ENCODE peak calls at places on chromosome 20, in five cellular contexts. P, X, W, Z and S are unnamed samples.
A peak's percentile ranks its signal among the peaks of the same experiment; 100 is the strongest.

GRCh38 chr20:24136659-24137246 is 148.2 kb upstream of the GGTLC1 start:
- DNase-seq in P (no peak), X (no peak), W (no peak), Z (no peak), S (no peak)

GRCh38 chr20:23243791-23244190 is 106.8 kb upstream of the NXT1 start:
- DNase-seq in P (no peak), X (no peak), W (no peak), Z (no peak), S (no peak)

GRCh38 chr20:23152308-23152892 is 66.3 kb upstream of the CD93 start:
- DNase-seq in P (peak; percentile 90), X (peak; percentile 93), W (no peak), Z (peak; percentile 27), S (no peak)

GRCh38 chr20:54625497-54625896 is 150.1 kb downstream of the DOK5 start:
- DNase-seq in P (no peak), X (no peak), W (no peak), Z (no peak), S (no peak)

GRCh38 chr20:58969439-58969838 is 11.6 kb upstream of the NELFCD start:
- DNase-seq in P (no peak), X (no peak), W (no peak), Z (no peak), S (no peak)

GRCh38 chr20:25273541-25274358 is 25.9 kb downstream of the PYGB start:
- DNase-seq in P (no peak), X (no peak), W (no peak), Z (peak; percentile 27), S (no peak)

GRCh38 chr20:16761305-16761829 is 13.2 kb downstream of the OTOR start:
- DNase-seq in P (peak; percentile 77), X (peak; percentile 61), W (peak; percentile 19), Z (peak; percentile 59), S (peak; percentile 74)

GRCh38 chr20:32560989-32561830 is 23.9 kb downstream of the NOL4L start:
- DNase-seq in P (no peak), X (no peak), W (no peak), Z (peak; percentile 62), S (no peak)

GRCh38 chr20:41989039-41989679 is 371.0 kb upstream of the CHD6 start:
- DNase-seq in P (no peak), X (no peak), W (no peak), Z (no peak), S (no peak)

GRCh38 chr20:38228436-38228835 is 32.1 kb downstream of the KIAA1755 start:
- DNase-seq in P (no peak), X (peak; percentile 21), W (no peak), Z (no peak), S (no peak)

GRCh38 chr20:36792422-36792821 is 18.9 kb upstream of the DSN1 start:
- DNase-seq in P (peak; percentile 80), X (peak; percentile 32), W (no peak), Z (no peak), S (peak; percentile 57)

GRCh38 chr20:32465092-32465900 is 107.2 kb downstream of the ASXL1 start:
- DNase-seq in P (peak; percentile 98), X (no peak), W (no peak), Z (no peak), S (no peak)

GRCh38 chr20:22583773-22584629 is at the start of gene FOXA2:
- DNase-seq in P (peak; percentile 93), X (peak; percentile 37), W (no peak), Z (peak; percentile 69), S (no peak)

GRCh38 chr20:35929301-35929700 is 25.0 kb downstream of the SCAND1 start:
- DNase-seq in P (no peak), X (no peak), W (no peak), Z (no peak), S (no peak)

GRCh38 chr20:32752458-32753250 is 9.4 kb upstream of the COMMD7 start:
- DNase-seq in P (no peak), X (peak; percentile 98), W (no peak), Z (no peak), S (no peak)

GRCh38 chr20:478949-479429 is 16.7 kb upstream of the TBC1D20 start:
- DNase-seq in P (peak; percentile 84), X (peak; percentile 67), W (no peak), Z (no peak), S (peak; percentile 41)

GRCh38 chr20:32443386-32443974 is 85.3 kb downstream of the ASXL1 start:
- DNase-seq in P (no peak), X (peak; percentile 18), W (no peak), Z (no peak), S (no peak)

GRCh38 chr20:6008254-6008653 is 45.6 kb downstream of the LRRN4 start:
- DNase-seq in P (peak; percentile 86), X (peak; percentile 26), W (no peak), Z (no peak), S (no peak)

GRCh38 chr20:32638848-32639247 is 34.9 kb downstream of the C20orf203 start:
- DNase-seq in P (no peak), X (no peak), W (no peak), Z (no peak), S (no peak)

GRCh38 chr20:38164069-38164468 is 1.0 kb downstream of the TGM2 start:
- DNase-seq in P (no peak), X (no peak), W (no peak), Z (no peak), S (no peak)

GRCh38 chr20:12605751-12606150 is 403.0 kb upstream of the SPTLC3 start:
- DNase-seq in P (no peak), X (no peak), W (no peak), Z (no peak), S (no peak)

GRCh38 chr20:1286267-1287036 is 20.4 kb downstream of the SNPH start:
- DNase-seq in P (no peak), X (no peak), W (no peak), Z (no peak), S (no peak)

GRCh38 chr20:59598625-59599310 is 5.6 kb upstream of the PHACTR3 start:
- DNase-seq in P (peak; percentile 55), X (peak; percentile 57), W (peak; percentile 8), Z (peak; percentile 65), S (peak; percentile 19)

DNA sequence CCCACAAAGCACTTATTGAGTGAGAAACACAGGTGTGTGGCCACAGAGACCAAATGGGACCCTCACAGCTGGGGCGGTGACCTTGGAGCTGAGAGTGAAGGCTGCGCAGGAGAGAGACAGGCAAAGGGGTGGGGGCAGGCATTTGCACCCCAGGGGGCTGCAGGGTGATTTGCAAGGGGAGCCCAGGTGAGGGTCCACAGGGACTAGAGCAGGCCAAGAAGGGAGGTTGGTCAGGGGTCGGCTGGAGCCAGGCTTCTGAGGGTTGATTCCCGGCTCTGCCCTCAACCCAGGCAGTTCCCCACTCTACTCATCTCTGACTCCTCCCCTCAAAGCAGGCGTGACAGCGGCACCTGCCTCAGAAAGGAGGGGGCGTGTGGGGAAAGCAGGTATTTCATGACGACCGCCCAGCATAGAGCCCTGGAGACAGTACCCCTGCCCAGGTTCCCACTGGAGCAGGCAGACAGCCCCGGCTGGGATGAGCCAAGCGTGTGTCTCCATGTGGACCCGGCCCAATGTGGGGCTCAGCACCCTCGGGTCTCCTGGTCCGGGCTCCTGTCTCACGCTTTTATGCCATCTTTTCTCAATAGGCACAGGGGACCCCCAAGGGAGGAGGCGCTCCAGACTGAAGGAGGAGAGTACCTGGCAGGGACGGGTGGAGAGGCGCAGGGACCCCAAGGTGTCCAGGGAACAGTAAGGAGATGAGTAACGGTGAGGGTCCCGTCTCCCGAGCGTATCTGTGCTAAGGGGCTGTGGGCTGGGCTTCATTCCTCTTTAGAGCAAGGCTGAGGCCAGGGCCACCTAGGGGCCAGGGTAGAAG is 3.1 kb upstream of the MRGBP start:
- DNase-seq in P (no peak), X (no peak), W (no peak), Z (no peak), S (no peak)
- TF ChIP-seq SRF in P (no peak), X (no peak), W (no peak), Z (no peak), S (no peak)

DNA sequence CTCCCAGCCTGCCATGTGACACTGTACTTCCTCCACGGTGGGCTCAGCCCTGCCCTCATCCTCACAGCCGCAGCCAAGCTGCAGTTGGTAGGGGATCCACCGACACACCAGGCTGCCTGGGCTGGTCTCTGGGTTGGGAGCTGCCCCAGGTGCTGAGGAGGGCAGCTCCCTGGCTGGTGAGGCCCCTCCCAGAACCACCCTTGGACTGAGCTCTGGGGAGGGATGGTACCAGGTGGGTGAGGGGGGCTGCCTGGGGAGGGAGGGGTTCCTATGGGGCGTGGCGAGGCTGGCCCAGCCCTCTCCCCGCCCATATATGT is 183 bp upstream of the TNFRSF6B start:
- DNase-seq in P (no peak), X (no peak), W (no peak), Z (no peak), S (peak; percentile 40)
- TF ChIP-seq SRF in P (no peak), X (no peak), W (no peak), Z (no peak), S (no peak)

GRCh38 chr20:49446808-49447207 is 35.7 kb downstream of the KCNB1 start:
- DNase-seq in P (no peak), X (no peak), W (no peak), Z (peak; percentile 65), S (no peak)

GRCh38 chr20:49448917-49449316 is 33.6 kb downstream of the KCNB1 start:
- DNase-seq in P (no peak), X (peak; percentile 44), W (no peak), Z (no peak), S (peak; percentile 37)

GRCh38 chr20:49447364-49447763 is 35.1 kb downstream of the KCNB1 start:
- DNase-seq in P (no peak), X (no peak), W (no peak), Z (no peak), S (no peak)

GRCh38 chr20:49446080-49446479 is 36.4 kb downstream of the KCNB1 start:
- DNase-seq in P (no peak), X (no peak), W (no peak), Z (no peak), S (no peak)

DNA sequence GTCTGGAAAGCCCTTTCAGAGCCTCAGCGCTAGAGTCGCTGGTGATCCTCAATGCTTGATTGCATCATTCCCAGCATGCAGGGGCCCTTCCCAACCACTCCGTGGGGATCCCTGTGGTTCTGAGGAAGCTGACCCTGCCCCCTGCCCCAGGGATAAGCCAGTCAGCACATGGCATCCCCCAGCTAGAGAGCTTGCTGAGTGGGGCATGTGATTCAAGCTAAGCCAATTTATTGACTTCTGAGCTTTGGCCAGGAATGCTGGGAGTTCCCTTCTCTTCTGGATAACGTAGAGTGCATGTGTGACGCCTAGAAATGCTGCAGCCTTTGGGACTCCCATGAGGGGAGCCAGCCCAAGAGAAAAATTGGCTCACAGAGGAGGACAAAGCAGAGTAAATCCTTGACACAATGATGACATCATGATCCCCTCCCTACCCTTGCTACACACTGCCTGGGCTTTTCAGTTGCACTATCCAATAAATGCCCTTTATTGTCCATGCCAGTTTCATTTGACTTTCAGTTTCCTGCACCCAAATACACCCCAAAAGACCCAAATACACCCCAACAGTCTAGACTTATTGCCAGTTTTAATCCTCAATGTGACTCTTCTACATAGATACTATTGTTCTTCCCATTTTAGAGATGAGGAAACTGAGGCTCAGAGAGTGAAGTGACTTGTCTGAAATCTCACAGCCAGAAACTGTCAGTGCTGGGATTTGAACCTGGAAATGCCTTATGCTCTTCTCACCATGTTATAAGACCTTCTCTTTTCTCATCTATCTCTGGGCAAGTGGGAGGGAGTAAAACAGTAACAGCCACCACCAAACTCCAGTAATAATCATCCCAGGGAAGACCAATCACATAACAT is 34.3 kb downstream of the KCNB1 start:
- DNase-seq in P (no peak), X (no peak), W (no peak), Z (no peak), S (no peak)
- TF ChIP-seq SRF in P (no peak), X (no peak), W (no peak), Z (no peak), S (no peak)

DNA sequence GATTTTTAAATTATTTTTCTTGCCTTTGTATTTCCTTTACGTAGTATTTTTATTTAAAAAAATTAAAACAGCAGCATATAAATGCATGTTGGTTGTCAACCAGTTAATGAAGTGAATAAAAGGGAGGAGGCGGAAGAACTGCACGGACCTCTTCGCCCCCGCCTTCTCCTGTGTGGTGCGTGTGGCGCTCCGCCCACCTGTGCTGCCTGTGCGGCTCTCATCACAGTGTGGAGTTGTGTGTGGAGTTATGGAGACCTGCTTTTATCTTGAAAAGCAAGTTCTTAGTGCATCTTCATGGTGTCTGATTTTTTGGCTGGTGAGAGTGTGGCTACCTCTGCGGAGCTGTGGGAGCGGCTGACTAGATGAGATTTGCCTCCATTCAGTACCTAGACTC is 58.4 kb downstream of the PTPN1 start:
- DNase-seq in P (no peak), X (no peak), W (no peak), Z (no peak), S (no peak)
- TF ChIP-seq SRF in P (no peak), X (no peak), W (no peak), Z (no peak), S (no peak)